ENCODE peak calls at places on chromosomes 1 and 21, in nine cellular contexts. Y is fibroblast of lung; H is body of pancreas; C is endodermal cell; V is heart left ventricle; W is heart right ventricle; M is A549; K is gastrocnemius medialis; B is CD8-positive, alpha-beta T cell. O is an unnamed sample. For H3K4me1, the result is how much of the 10 kb centered on the place peaks cover.

GRCh38 chr1:46489638-46490602 is at the start of gene DMBX1:
- DNase-seq in Y (no peak), H (peak), C (peak), V (peak), W (no peak), M (peak), K (no peak), B (no peak), O (no peak)

GRCh38 chr1:43908858-43909257 is 24.7 kb upstream of the ARTN start:
- DNase-seq in Y (no peak), H (no peak), C (no peak), V (no peak), W (no peak), M (no peak), K (no peak), B (no peak), O (no peak)

GRCh38 chr1:46517010-46517600 is 27.5 kb downstream of the DMBX1 start:
- DNase-seq in Y (no peak), H (peak), C (peak), V (no peak), W (no peak), M (no peak), K (no peak), B (no peak), O (no peak)

GRCh38 chr1:178066904-178067531 is 26.9 kb upstream of the RASAL2 start:
- DNase-seq in Y (no peak), H (peak), C (no peak), V (no peak), W (no peak), M (no peak), K (no peak), B (no peak), O (no peak)

GRCh38 chr1:117841117-117841650 is 88.2 kb downstream of the GDAP2 start:
- DNase-seq in Y (no peak), H (no peak), C (no peak), V (no peak), W (no peak), M (no peak), K (no peak), B (no peak), O (no peak)

GRCh38 chr1:174074757-174075156 is 52.6 kb upstream of the RC3H1 start:
- DNase-seq in Y (peak), H (no peak), C (no peak), V (no peak), W (no peak), M (no peak), K (no peak), B (no peak), O (no peak)

GRCh38 chr21:14900058-14900457 is 164.7 kb downstream of the NRIP1 start:
- DNase-seq in Y (no peak), H (no peak), C (no peak), V (no peak), W (no peak), M (no peak), K (no peak), B (no peak), O (no peak)

GRCh38 chr1:175245324-175245723 is 52.7 kb upstream of the KIAA0040 start:
- DNase-seq in Y (no peak), H (no peak), C (no peak), V (no peak), W (no peak), M (no peak), K (no peak), B (no peak), O (no peak)

GRCh38 chr1:20343149-20343936 is 52.7 kb downstream of the VWA5B1 start:
- DNase-seq in Y (no peak), H (no peak), C (peak), V (peak), W (peak), M (no peak), K (no peak), B (peak), O (no peak)

GRCh38 chr1:160284220-160284781 is 632 bp downstream of the PEX19 start:
- DNase-seq in Y (peak), H (peak), C (no peak), V (no peak), W (no peak), M (peak), K (no peak), B (no peak), O (no peak)

GRCh38 chr1:213274140-213274539 is 223.1 kb downstream of the RPS6KC1 start:
- DNase-seq in Y (no peak), H (no peak), C (no peak), V (no peak), W (no peak), M (no peak), K (no peak), B (no peak), O (no peak)

GRCh38 chr1:6890686-6891085 is 105.4 kb downstream of the CAMTA1 start:
- DNase-seq in Y (no peak), H (no peak), C (no peak), V (no peak), W (no peak), M (no peak), K (no peak), B (no peak), O (no peak)

GRCh38 chr1:116488052-116488451 is 82.8 kb downstream of the CD58 start:
- DNase-seq in Y (no peak), H (no peak), C (no peak), V (no peak), W (no peak), M (no peak), K (peak), B (no peak), O (no peak)

GRCh38 chr1:222307621-222308020 is 240.3 kb downstream of the HHIPL2 start:
- DNase-seq in Y (no peak), H (no peak), C (no peak), V (no peak), W (no peak), M (no peak), K (no peak), B (no peak), O (no peak)

GRCh38 chr1:13832536-13832935 is 132.5 kb downstream of the PRDM2 start:
- DNase-seq in Y (no peak), H (no peak), C (no peak), V (no peak), W (no peak), M (no peak), K (no peak), B (no peak), O (no peak)

GRCh38 chr1:20719261-20719660 is 1.5 kb upstream of the KIF17 start:
- DNase-seq in Y (no peak), H (no peak), C (peak), V (no peak), W (no peak), M (no peak), K (no peak), B (no peak), O (no peak)

GRCh38 chr1:26020390-26020789 is 1.2 kb upstream of the EXTL1 start:
- DNase-seq in Y (no peak), H (no peak), C (no peak), V (peak), W (peak), M (no peak), K (no peak), B (no peak), O (no peak)

GRCh38 chr1:154536570-154536969 is 21.9 kb downstream of the UBE2Q1 start:
- DNase-seq in Y (no peak), H (no peak), C (no peak), V (no peak), W (no peak), M (no peak), K (no peak), B (no peak), O (no peak)

GRCh38 chr1:225423518-225423855 is 4.4 kb downstream of the LBR start:
- DNase-seq in Y (no peak), H (no peak), C (peak), V (no peak), W (no peak), M (no peak), K (no peak), B (no peak), O (no peak)

GRCh38 chr1:230421485-230421884 is 4.6 kb downstream of the PGBD5 start:
- DNase-seq in Y (no peak), H (no peak), C (no peak), V (no peak), W (no peak), M (no peak), K (no peak), B (no peak), O (no peak)

GRCh38 chr1:229192851-229193250 is 78.1 kb upstream of the RAB4A start:
- DNase-seq in Y (no peak), H (no peak), C (no peak), V (no peak), W (no peak), M (no peak), K (no peak), B (no peak), O (no peak)

GRCh38 chr1:14915356-14916054 is 238.0 kb upstream of the TMEM51 start:
- DNase-seq in Y (peak), H (peak), C (peak), V (peak), W (peak), M (peak), K (no peak), B (peak), O (no peak)

GRCh38 chr1:15952317-15953258 is 23.3 kb downstream of the ZBTB17 start:
- DNase-seq in Y (peak), H (no peak), C (no peak), V (no peak), W (no peak), M (peak), K (no peak), B (no peak), O (no peak)

GRCh38 chr1:99619583-99619982 is 26.3 kb upstream of the PALMD start:
- DNase-seq in Y (no peak), H (no peak), C (no peak), V (no peak), W (no peak), M (no peak), K (no peak), B (no peak), O (no peak)

GRCh38 chr1:93777255-93777654 is 95.6 kb upstream of the BCAR3 start:
- DNase-seq in Y (no peak), H (no peak), C (peak), V (no peak), W (no peak), M (no peak), K (no peak), B (no peak), O (no peak)

GRCh38 chr1:61674221-61674620 is 50.7 kb downstream of the TM2D1 start:
- DNase-seq in Y (peak), H (no peak), C (no peak), V (no peak), W (no peak), M (no peak), K (no peak), B (no peak), O (no peak)

GRCh38 chr1:54774820-54775498 is 10.6 kb upstream of the PARS2 start:
- DNase-seq in Y (peak), H (no peak), C (peak), V (no peak), W (no peak), M (peak), K (no peak), B (no peak), O (no peak)

GRCh38 chr1:226128487-226129075 is 58.0 kb downstream of the ACBD3 start:
- DNase-seq in Y (peak), H (no peak), C (peak), V (no peak), W (no peak), M (no peak), K (no peak), B (no peak), O (no peak)

GRCh38 chr1:225514671-225515081 is 86.8 kb upstream of the LBR start:
- DNase-seq in Y (no peak), H (no peak), C (no peak), V (no peak), W (no peak), M (no peak), K (no peak), B (no peak), O (no peak)

GRCh38 chr1:163509126-163509525 is 187.4 kb downstream of the NUF2 start:
- DNase-seq in Y (no peak), H (no peak), C (no peak), V (no peak), W (no peak), M (no peak), K (no peak), B (no peak), O (no peak)

GRCh38 chr1:58854576-58854975 is 70.7 kb upstream of the JUN start:
- DNase-seq in Y (no peak), H (no peak), C (no peak), V (no peak), W (no peak), M (no peak), K (no peak), B (no peak), O (no peak)

GRCh38 chr1:165917166-165917565 is 89.8 kb downstream of the UCK2 start:
- DNase-seq in Y (no peak), H (no peak), C (no peak), V (no peak), W (no peak), M (no peak), K (no peak), B (no peak), O (no peak)
- TF ChIP-seq CTCF in Y (no peak), H (no peak), C (no peak), V (no peak), W (no peak), M (no peak), K (no peak), B (no peak), O (no peak)

GRCh38 chr1:214476958-214477870 is 74.2 kb downstream of the PTPN14 start:
- DNase-seq in Y (peak), H (no peak), C (no peak), V (no peak), W (no peak), M (no peak), K (no peak), B (no peak), O (no peak)
- H3K4me1 ChIP-seq in Y (under half), H (under half), C (under half), V (under half), W (under half), M (half or more), K (half or more), B (under half), O (under half)

GRCh38 chr21:31460985-31461384 is 116.9 kb upstream of the TIAM1 start:
- DNase-seq in Y (no peak), H (no peak), C (no peak), V (no peak), W (no peak), M (no peak), K (no peak), B (no peak), O (no peak)

GRCh38 chr21:31456201-31456600 is 112.1 kb upstream of the TIAM1 start:
- DNase-seq in Y (no peak), H (no peak), C (no peak), V (no peak), W (no peak), M (no peak), K (no peak), B (no peak), O (no peak)

GRCh38 chr21:31455506-31455905 is 111.4 kb upstream of the TIAM1 start:
- DNase-seq in Y (no peak), H (no peak), C (no peak), V (no peak), W (no peak), M (no peak), K (no peak), B (no peak), O (no peak)

GRCh38 chr21:31459457-31459856 is 115.4 kb upstream of the TIAM1 start:
- DNase-seq in Y (no peak), H (no peak), C (peak), V (no peak), W (no peak), M (peak), K (no peak), B (no peak), O (no peak)

DNA sequence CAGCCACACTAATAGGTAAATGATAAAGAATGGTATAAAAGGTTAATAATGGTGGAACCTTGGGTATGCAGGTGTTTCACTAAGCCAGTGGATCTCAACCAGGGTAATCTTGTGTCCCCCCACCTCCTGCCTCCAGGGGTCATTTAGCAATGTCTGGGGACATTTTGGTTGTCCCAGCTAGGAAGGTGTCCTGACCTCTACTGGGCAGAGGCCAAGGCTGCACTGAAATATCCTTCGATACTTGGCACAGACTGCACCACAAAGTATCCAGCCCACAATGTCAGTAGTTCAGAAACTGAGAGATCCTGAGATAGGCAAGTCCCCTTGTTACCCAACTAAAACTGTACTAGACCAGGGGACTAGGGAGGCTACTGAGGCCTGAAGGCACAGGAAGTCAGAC is 113.6 kb upstream of the TIAM1 start:
- DNase-seq in Y (no peak), H (no peak), C (peak), V (no peak), W (no peak), M (no peak), K (no peak), B (no peak), O (no peak)
- TF ChIP-seq CTCF in Y (no peak), H (no peak), C (peak), V (no peak), W (no peak), M (no peak), K (no peak), B (no peak), O (no peak)

GRCh38 chr1:31704261-31705079 is 653 bp upstream of the COL16A1 start:
- DNase-seq in Y (peak), H (peak), C (peak), V (no peak), W (no peak), M (no peak), K (peak), B (no peak), O (no peak)

GRCh38 chr1:31705080-31705866 is 1.5 kb upstream of the COL16A1 start:
- DNase-seq in Y (peak), H (peak), C (peak), V (peak), W (peak), M (peak), K (no peak), B (peak), O (peak)

GRCh38 chr1:31702836-31703404 is 897 bp downstream of the COL16A1 start:
- DNase-seq in Y (no peak), H (no peak), C (no peak), V (no peak), W (no peak), M (no peak), K (no peak), B (no peak), O (no peak)

GRCh38 chr1:31701137-31701736 is 2.6 kb downstream of the COL16A1 start:
- DNase-seq in Y (peak), H (peak), C (peak), V (peak), W (peak), M (peak), K (peak), B (peak), O (peak)

GRCh38 chr1:31703431-31704260 is at the start of gene COL16A1:
- DNase-seq in Y (peak), H (peak), C (peak), V (peak), W (peak), M (no peak), K (peak), B (no peak), O (peak)
- H3K4me1 ChIP-seq in Y (under half), H (under half), C (under half), V (under half), W (under half), M (half or more), K (under half), B (under half), O (half or more)

O was measured in thoracic aorta.